ENCODE peak calls at places on chromosomes 11 and 22, in ten cellular contexts. A, U, J, M, G, Z, T, I, V and N are unnamed samples.
A peak's percentile ranks its signal among the peaks of the same experiment; 100 is the strongest.

GRCh38 chr11:88169881-88170280 is 5.4 kb downstream of the RAB38 start:
- DNase-seq in Z (no peak), U (no peak), T (no peak), J (no peak), V (no peak), M (no peak), G (no peak), A (no peak), I (no peak), N (no peak)

GRCh38 chr11:74877132-74877531 is 71.8 kb downstream of the XRRA1 start:
- DNase-seq in I (no peak), Z (no peak), A (no peak), T (no peak), M (no peak), G (no peak), J (peak; percentile 39), V (peak; percentile 58), U (peak; percentile 56), N (no peak)

GRCh38 chr22:20523118-20523983 is 15.9 kb downstream of the MED15 start:
- DNase-seq in M (no peak), T (no peak), I (no peak), U (peak; percentile 48), A (no peak), G (peak; percentile 34), J (peak; percentile 26), V (no peak), Z (no peak), N (no peak)

GRCh38 chr22:42228480-42228879 is 42.0 kb downstream of the TCF20 start:
- DNase-seq in U (no peak), M (no peak), A (no peak), Z (no peak), V (no peak), I (no peak), J (no peak), T (no peak), G (no peak), N (no peak)

GRCh38 chr11:124115782-124116616 is 749 bp downstream of the VWA5A start:
- DNase-seq in M (peak; percentile 23), A (no peak), V (peak; percentile 86), Z (no peak), U (no peak), G (no peak), T (no peak), J (no peak), I (no peak), N (no peak)

GRCh38 chr11:75627879-75628668 is 40.8 kb downstream of the MAP6 start:
- DNase-seq in U (peak; percentile 49), A (no peak), G (no peak), I (no peak), J (peak; percentile 19), M (peak; percentile 75), Z (no peak), V (peak; percentile 73), T (no peak), N (no peak)

GRCh38 chr11:56151376-56151775 is 8.7 kb downstream of the OR8K5 start:
- DNase-seq in G (no peak), T (no peak), J (no peak), V (no peak), I (no peak), U (no peak), Z (no peak), M (no peak), A (no peak), N (no peak)

GRCh38 chr11:2591805-2592204 is 108.0 kb downstream of the KCNQ1OT1 start:
- DNase-seq in Z (no peak), M (no peak), I (peak; percentile 45), J (no peak), V (no peak), T (no peak), A (no peak), U (no peak), G (no peak), N (peak; percentile 13)

GRCh38 chr11:61585115-61585514 is 4.2 kb upstream of the SYT7 start:
- DNase-seq in J (no peak), I (no peak), V (no peak), G (no peak), U (no peak), M (no peak), T (no peak), A (no peak), Z (no peak), N (no peak)

GRCh38 chr11:61587541-61587941 is 6.7 kb upstream of the SYT7 start:
- DNase-seq in I (peak; percentile 72), U (no peak), G (peak; percentile 34), V (peak; percentile 86), A (no peak), M (no peak), J (no peak), T (no peak), Z (peak; percentile 31), N (no peak)

GRCh38 chr11:61586792-61587430 is 6.0 kb upstream of the SYT7 start:
- DNase-seq in Z (no peak), U (no peak), T (no peak), I (no peak), M (no peak), J (peak; percentile 81), G (no peak), A (no peak), V (no peak), N (no peak)

GRCh38 chr11:61589961-61590360 is 9.1 kb upstream of the SYT7 start:
- DNase-seq in G (no peak), T (no peak), Z (no peak), A (no peak), M (no peak), I (no peak), V (no peak), U (no peak), J (no peak), N (no peak)

GRCh38 chr11:61587951-61588695 is 7.2 kb upstream of the SYT7 start:
- DNase-seq in G (peak; percentile 58), U (no peak), M (no peak), I (peak; percentile 71), A (no peak), J (peak; percentile 24), V (peak; percentile 96), T (no peak), Z (peak; percentile 78), N (peak; percentile 49)
- TF ChIP-seq CTCF in G (peak; percentile 23), U (peak; percentile 25), M (no peak), I (peak; percentile 24), A (peak; percentile 44), J (no peak), V (peak; percentile 66), T (no peak), Z (no peak), N (no peak)

GRCh38 chr11:6638437-6638836 is 17.2 kb downstream of the DCHS1 start:
- DNase-seq in G (no peak), Z (no peak), I (no peak), A (no peak), V (no peak), T (no peak), J (peak; percentile 39), U (no peak), M (no peak), N (no peak)
- TF ChIP-seq CTCF in G (no peak), Z (no peak), I (no peak), A (no peak), V (no peak), T (no peak), J (no peak), U (no peak), M (no peak), N (no peak)

GRCh38 chr11:121651267-121651625 is 198.5 kb upstream of the SORL1-AS1 start:
- DNase-seq in T (no peak), A (no peak), G (no peak), U (no peak), V (no peak), I (no peak), M (no peak), J (no peak), Z (no peak), N (no peak)

GRCh38 chr11:121654506-121655480 is 202.0 kb upstream of the SORL1-AS1 start:
- DNase-seq in G (no peak), U (peak; percentile 25), T (no peak), Z (no peak), J (no peak), A (no peak), V (no peak), I (no peak), M (no peak), N (no peak)

GRCh38 chr11:121655481-121656332 is 202.9 kb upstream of the SORL1-AS1 start:
- DNase-seq in J (peak; percentile 85), U (peak; percentile 97), T (peak; percentile 81), Z (peak; percentile 72), G (peak; percentile 57), I (peak; percentile 93), V (peak; percentile 94), M (peak; percentile 83), A (peak; percentile 86), N (peak; percentile 61)

GRCh38 chr11:121650520-121651266 is 197.9 kb upstream of the SORL1-AS1 start:
- DNase-seq in V (no peak), G (no peak), T (peak; percentile 47), J (no peak), A (no peak), I (no peak), U (no peak), M (no peak), Z (no peak), N (no peak)

DNA sequence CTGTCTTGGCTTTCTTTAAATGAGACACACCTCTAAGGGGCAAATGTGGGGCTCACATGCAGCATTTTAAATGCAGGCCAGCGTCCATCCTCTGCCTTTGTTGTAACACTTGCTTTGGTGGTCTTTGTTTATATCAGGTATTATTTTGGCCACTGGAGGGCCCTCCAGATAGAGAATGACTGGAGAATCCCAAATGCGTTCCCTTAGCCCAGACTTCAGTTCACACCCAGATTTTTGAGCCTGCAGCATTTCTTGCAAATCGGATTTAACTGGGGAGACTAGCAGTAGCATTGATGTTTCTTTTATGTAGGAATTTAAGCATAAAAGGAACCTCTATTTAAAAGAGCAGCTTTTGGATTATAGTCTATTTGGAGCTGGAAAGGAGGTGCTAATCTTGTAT is 200.2 kb upstream of the SORL1-AS1 start:
- DNase-seq in I (no peak), A (peak; percentile 33), Z (no peak), T (no peak), M (no peak), J (no peak), V (no peak), U (peak; percentile 29), G (no peak), N (no peak)
- TF ChIP-seq CTCF in I (no peak), A (peak; percentile 62), Z (no peak), T (peak; percentile 20), M (no peak), J (no peak), V (peak; percentile 78), U (peak; percentile 35), G (no peak), N (no peak)

DNA sequence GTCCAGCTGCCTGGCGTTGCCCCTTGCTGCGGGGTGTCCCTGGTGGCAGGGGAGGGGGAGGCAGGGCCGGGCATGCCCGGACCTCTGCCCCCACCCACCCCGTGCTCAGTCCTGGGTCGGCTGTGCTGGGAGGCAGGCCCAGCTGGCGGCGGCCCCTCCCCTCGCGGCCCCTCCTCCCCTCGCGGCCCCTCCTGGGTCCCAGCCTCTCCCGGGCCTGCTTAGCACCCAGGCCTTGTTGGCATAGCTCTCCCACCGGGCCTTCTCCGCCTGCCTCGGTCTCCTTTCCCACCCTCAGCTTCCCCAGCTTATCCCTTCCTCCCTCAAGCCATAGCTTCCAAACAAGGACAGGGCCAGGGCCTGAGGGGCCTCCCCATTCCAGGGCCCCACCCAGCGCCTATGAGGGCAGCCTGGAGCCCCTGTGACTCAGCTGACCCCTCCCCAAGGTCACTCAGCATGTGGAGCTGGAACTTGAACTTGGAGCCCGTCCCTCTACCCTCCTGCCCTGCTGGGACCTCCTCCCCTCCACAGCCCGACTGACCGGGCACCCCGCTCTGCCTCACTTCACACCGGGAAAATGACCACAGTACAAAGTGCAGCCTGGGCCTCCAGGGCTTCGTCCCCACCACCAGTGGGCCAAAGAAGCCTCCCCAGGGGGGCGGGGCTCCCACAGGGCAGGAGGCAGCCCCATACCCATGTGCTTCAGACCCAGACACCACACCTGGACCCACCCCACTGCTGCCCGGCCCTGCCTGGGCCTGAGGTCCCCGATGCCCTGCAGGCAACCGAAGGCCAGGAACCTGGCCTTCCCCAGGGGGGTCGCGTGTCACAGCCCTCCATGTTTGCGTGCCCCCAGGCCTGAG is 1.2 kb downstream of the EPS8L2 start:
- DNase-seq in A (no peak), J (no peak), I (no peak), M (no peak), Z (peak; percentile 74), V (peak; percentile 85), U (peak; percentile 8), G (no peak), T (no peak), N (no peak)
- TF ChIP-seq CTCF in A (peak; percentile 49), J (no peak), I (no peak), M (no peak), Z (no peak), V (peak; percentile 66), U (no peak), G (no peak), T (no peak), N (no peak)